ENCODE peak calls at places on chromosome 5, in four cellular contexts. L, T, J and O are unnamed samples.

GRCh38 chr5:151592855-151593408 is 1.8 kb upstream of the FAT2 start:
- DNase-seq in T (no peak), L (no peak), J (no peak), O (no peak)

GRCh38 chr5:100840364-100840763 is 62.7 kb downstream of the ST8SIA4 start:
- DNase-seq in J (peak; percentile 4), T (no peak), L (peak; percentile 55), O (no peak)

GRCh38 chr5:96209829-96210228 is 223.2 kb downstream of the PCSK1 start:
- DNase-seq in J (no peak), T (no peak), L (peak; percentile 40), O (no peak)

GRCh38 chr5:137365126-137365865 is 133.8 kb downstream of the SPOCK1 start:
- DNase-seq in J (no peak), L (no peak), T (no peak), O (no peak)

GRCh38 chr5:178440163-178440545 is 150.0 kb downstream of the COL23A1 start:
- DNase-seq in L (no peak), J (no peak), T (no peak), O (no peak)

GRCh38 chr5:89396262-89396975 is 513.4 kb upstream of the MEF2C start:
- DNase-seq in T (no peak), J (no peak), L (no peak), O (no peak)

GRCh38 chr5:150321211-150321610 is 18.5 kb upstream of the ARSI start:
- DNase-seq in L (no peak), T (no peak), J (no peak), O (no peak)

GRCh38 chr5:124572973-124573372 is 173.5 kb downstream of the ZNF608 start:
- DNase-seq in L (no peak), J (no peak), T (no peak), O (no peak)

GRCh38 chr5:180067986-180068385 is 3.6 kb downstream of the RNF130 start:
- DNase-seq in T (no peak), J (no peak), L (no peak), O (no peak)

GRCh38 chr5:7779019-7779662 is 71.8 kb downstream of the CFAP90 start:
- DNase-seq in T (peak; percentile 55), L (no peak), J (no peak), O (no peak)

GRCh38 chr5:57716661-57717060 is 234.1 kb upstream of the ACTBL2 start:
- DNase-seq in T (no peak), L (no peak), J (no peak), O (no peak)
- H3K9me3 ChIP-seq in T (no peaks in the 10 kb centered on the region), L (no peaks in the 10 kb centered on the region), J (no peaks in the 10 kb centered on the region), O (no peaks in the 10 kb centered on the region)

DNA sequence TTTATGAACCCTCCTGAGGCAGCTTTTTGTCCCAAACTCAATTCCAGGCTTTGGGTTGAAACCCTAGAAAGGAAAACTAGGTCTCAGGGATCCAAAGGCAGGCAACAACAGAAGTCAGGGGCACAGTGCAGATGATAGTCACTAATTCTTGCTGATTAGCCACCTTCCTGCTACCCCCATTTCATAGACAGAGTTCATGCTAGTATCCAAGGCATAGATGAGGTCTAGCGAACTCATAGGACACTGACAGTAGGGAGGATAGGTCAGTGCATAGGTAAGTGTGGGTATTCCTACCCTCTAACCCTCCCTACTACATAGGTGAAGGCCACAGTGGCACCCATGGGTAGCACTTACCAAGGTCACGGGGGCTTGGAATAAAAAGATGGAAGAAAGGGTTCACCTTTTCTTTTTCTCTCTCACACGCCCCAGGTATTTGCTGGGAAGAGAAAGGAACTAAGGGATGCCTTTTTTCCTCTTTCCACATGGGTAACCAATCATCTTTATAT is 86.2 kb downstream of the SLC25A46 start:
- DNase-seq in J (no peak), T (no peak), L (no peak), O (no peak)
- H3K27ac ChIP-seq in J (no peak overlapping the region), T (no peak overlapping the region), L (no peak overlapping the region), O (no peak overlapping the region)

GRCh38 chr5:67855523-67855922 is 360.0 kb upstream of the PIK3R1 start:
- DNase-seq in L (no peak), T (no peak), J (no peak), O (no peak)
- H3K9me3 ChIP-seq in L (no peaks in the 10 kb centered on the region), T (no peaks in the 10 kb centered on the region), J (no peaks in the 10 kb centered on the region), O (no peaks in the 10 kb centered on the region)

GRCh38 chr5:170330568-170331054 is 33.0 kb upstream of the LCP2 start:
- DNase-seq in T (no peak), J (no peak), L (no peak), O (no peak)
- H3K27ac ChIP-seq in T (peak overlapping the region; percentile 94), J (peak overlapping the region; percentile 52), L (no peak overlapping the region), O (peak overlapping the region; percentile 41)